ENCODE peak calls at places on chromosome 3, in ten cellular contexts. R, O, X, A, P, J, V, H, Y and N are unnamed samples.

GRCh38 chr3:158539414-158540014 is 31.5 kb upstream of the MLF1 start:
- DNase-seq in J (peak), H (no peak), V (no peak), R (no peak), O (no peak), X (no peak), P (no peak), A (no peak), Y (peak), N (no peak)

GRCh38 chr3:170978335-170978745 is 48.2 kb downstream of the SLC2A2 start:
- DNase-seq in V (no peak), P (no peak), J (no peak), O (no peak), Y (no peak), H (no peak), X (no peak), R (peak), A (no peak), N (peak)

GRCh38 chr3:159763466-159764210 is 225.0 kb upstream of the IL12A start:
- DNase-seq in A (peak), R (peak), O (peak), V (no peak), P (no peak), J (peak), X (peak), Y (peak), H (peak), N (no peak)

GRCh38 chr3:141058996-141059395 is 7.8 kb downstream of the SPSB4 start:
- DNase-seq in A (no peak), X (no peak), Y (no peak), O (no peak), R (no peak), P (no peak), J (no peak), H (no peak), V (no peak), N (no peak)

GRCh38 chr3:118347781-118348557 is 686.7 kb downstream of the IGSF11 start:
- DNase-seq in H (no peak), R (no peak), P (no peak), J (no peak), V (no peak), O (no peak), Y (no peak), X (no peak), A (no peak), N (no peak)

GRCh38 chr3:73773228-73773627 is 148.5 kb upstream of the PDZRN3 start:
- DNase-seq in A (no peak), R (no peak), X (no peak), P (no peak), O (no peak), Y (no peak), V (no peak), J (no peak), H (no peak), N (no peak)

GRCh38 chr3:161042023-161042501 is 63.1 kb downstream of the B3GALNT1 start:
- DNase-seq in O (no peak), J (no peak), H (no peak), P (no peak), R (no peak), V (no peak), A (no peak), Y (no peak), X (no peak), N (peak)

GRCh38 chr3:109685084-109686079 is 348.0 kb upstream of the DPPA4 start:
- DNase-seq in V (no peak), H (no peak), X (peak), P (no peak), J (no peak), A (peak), R (no peak), Y (no peak), O (peak), N (peak)

GRCh38 chr3:93973160-93974126 is at the start of gene PROS1:
- DNase-seq in O (peak), X (peak), V (no peak), J (peak), Y (peak), H (peak), P (peak), A (peak), R (peak), N (no peak)

GRCh38 chr3:52242039-52242438 is 3.1 kb upstream of the TWF2 start:
- DNase-seq in R (no peak), X (no peak), Y (no peak), H (no peak), J (no peak), A (no peak), P (no peak), O (no peak), V (no peak), N (no peak)

GRCh38 chr3:66506154-66506553 is 5.3 kb upstream of the LRIG1 start:
- DNase-seq in H (no peak), J (no peak), R (no peak), P (no peak), Y (no peak), V (no peak), X (no peak), O (no peak), A (no peak), N (no peak)

GRCh38 chr3:170714151-170714550 is 128.3 kb upstream of the SLC7A14 start:
- DNase-seq in P (no peak), X (no peak), R (no peak), V (no peak), J (no peak), H (no peak), Y (no peak), A (no peak), O (no peak), N (no peak)

GRCh38 chr3:18791752-18792151 is 356.6 kb upstream of the KCNH8 start:
- DNase-seq in R (no peak), P (no peak), O (no peak), X (no peak), H (no peak), V (no peak), Y (no peak), A (no peak), J (no peak), N (no peak)

GRCh38 chr3:77562089-77562488 is 522.2 kb downstream of the ROBO2 start:
- DNase-seq in J (no peak), H (no peak), R (no peak), O (no peak), A (no peak), X (no peak), P (no peak), Y (no peak), V (no peak), N (peak)

GRCh38 chr3:75737831-75738493 is 47.4 kb downstream of the ZNF717 start:
- DNase-seq in V (no peak), O (no peak), H (no peak), Y (no peak), X (peak), R (no peak), P (no peak), J (no peak), A (no peak), N (peak)

GRCh38 chr3:149004622-149005021 is 13.3 kb downstream of the GYG1 start:
- DNase-seq in J (no peak), P (no peak), A (no peak), R (no peak), Y (no peak), X (no peak), V (no peak), H (no peak), O (no peak), N (peak)

GRCh38 chr3:49411550-49411967 is 217 bp downstream of the RHOA start:
- DNase-seq in X (no peak), O (no peak), Y (no peak), P (peak), H (no peak), V (peak), A (peak), R (peak), J (peak), N (no peak)